ENCODE peak calls at places on chromosome 18, in six cellular contexts. T is neuronal stem cell, V is IMR-90, B is mesendoderm, N is H1, X is mesenchymal stem cell. Q is an unnamed sample.

GRCh38 chr18:62282188-62282629 is 42.9 kb upstream of the TNFRSF11A start:
- DNase-seq in T (no peak), N (no peak), B (no peak), X (no peak), V (peak), Q (no peak)

GRCh38 chr18:23131693-23132319 is 3.5 kb upstream of the CABLES1 start:
- DNase-seq in V (peak), N (no peak), B (peak), X (peak), T (peak), Q (peak)

GRCh38 chr18:57775937-57776336 is 27.2 kb downstream of the ATP8B1 start:
- DNase-seq in X (no peak), V (peak), B (no peak), N (no peak), T (no peak), Q (no peak)

GRCh38 chr18:36396190-36396589 is 98.7 kb downstream of the FHOD3 start:
- DNase-seq in V (no peak), X (no peak), N (no peak), T (no peak), B (no peak), Q (no peak)

GRCh38 chr18:3179430-3180089 is 40.2 kb downstream of the MYOM1 start:
- DNase-seq in N (no peak), B (peak), X (no peak), V (no peak), T (no peak), Q (no peak)

GRCh38 chr18:55300469-55301195 is 287.4 kb downstream of the TCF4 start:
- DNase-seq in X (no peak), B (peak), N (no peak), T (peak), V (peak), Q (no peak)

GRCh38 chr18:55452123-55452611 is 135.8 kb downstream of the TCF4 start:
- DNase-seq in T (no peak), N (no peak), X (no peak), V (no peak), B (no peak), Q (no peak)

GRCh38 chr18:57164401-57164800 is 17.5 kb downstream of the BOD1L2 start:
- DNase-seq in B (no peak), N (no peak), V (no peak), T (no peak), X (no peak), Q (no peak)

GRCh38 chr18:78073275-78073674 is 823.6 kb downstream of the GALR1 start:
- DNase-seq in V (no peak), X (no peak), N (no peak), B (peak), T (no peak), Q (no peak)

GRCh38 chr18:48902856-48903601 is 47.7 kb downstream of the SMAD7 start:
- DNase-seq in B (no peak), X (no peak), V (peak), T (no peak), N (no peak), Q (peak)

GRCh38 chr18:65623686-65624085 is 127.1 kb upstream of the CDH7 start:
- DNase-seq in V (no peak), B (no peak), X (no peak), T (no peak), N (no peak), Q (no peak)

GRCh38 chr18:43277164-43277600 is at the start of gene SYT4:
- DNase-seq in N (peak), V (peak), X (peak), T (peak), B (peak), Q (peak)

GRCh38 chr18:46950064-46950656 is 32.8 kb downstream of the KATNAL2 start:
- DNase-seq in T (no peak), V (no peak), N (no peak), X (peak), B (peak), Q (no peak)

GRCh38 chr18:79875931-79876461 is 75.5 kb downstream of the SLC66A2 start:
- DNase-seq in T (no peak), N (no peak), V (no peak), X (no peak), B (no peak), Q (no peak)

GRCh38 chr18:79581406-79581805 is 98.2 kb upstream of the CTDP1 start:
- DNase-seq in B (no peak), X (no peak), T (no peak), N (no peak), V (no peak), Q (peak)

GRCh38 chr18:80137137-80137536 is 28.1 kb downstream of the ADNP2 start:
- DNase-seq in T (no peak), N (no peak), V (no peak), B (no peak), X (no peak), Q (no peak)

GRCh38 chr18:72089432-72089831 is 454.7 kb downstream of the CBLN2 start:
- DNase-seq in N (no peak), T (no peak), B (no peak), X (no peak), V (no peak), Q (no peak)

GRCh38 chr18:79853303-79853992 is 55.7 kb downstream of the KCNG2 start:
- DNase-seq in V (no peak), X (no peak), T (no peak), N (no peak), B (no peak), Q (no peak)

GRCh38 chr18:61589053-61589723 is 256.0 kb downstream of the CDH20 start:
- DNase-seq in N (no peak), B (no peak), T (no peak), V (peak), X (no peak), Q (no peak)

GRCh38 chr18:73408434-73408833 is 540.6 kb upstream of the NETO1 start:
- DNase-seq in N (peak), B (peak), V (peak), T (no peak), X (peak), Q (peak)

GRCh38 chr18:6561029-6561861 is 146.5 kb upstream of the L3MBTL4 start:
- DNase-seq in V (peak), X (peak), N (no peak), B (peak), T (no peak), Q (no peak)

GRCh38 chr18:3873698-3874495 is 423.9 kb downstream of the TGIF1 start:
- DNase-seq in X (no peak), N (no peak), V (no peak), B (no peak), T (no peak), Q (no peak)

GRCh38 chr18:5052491-5052890 is 144.6 kb downstream of the AKAIN1 start:
- DNase-seq in N (no peak), T (no peak), V (no peak), X (no peak), B (no peak), Q (no peak)
- H2BK15ac ChIP-seq in N (no peak), T (no peak), V (no peak), X (no peak), B (no peak), Q (no peak)

GRCh38 chr18:70314383-70314782 is 25.5 kb downstream of the SOCS6 start:
- DNase-seq in B (no peak), V (no peak), X (no peak), N (no peak), T (no peak), Q (no peak)

GRCh38 chr18:70308555-70309294 is 19.9 kb downstream of the SOCS6 start:
- DNase-seq in V (no peak), N (no peak), X (no peak), B (no peak), T (no peak), Q (no peak)

GRCh38 chr18:70313640-70314039 is 24.8 kb downstream of the SOCS6 start:
- DNase-seq in X (no peak), N (no peak), T (no peak), V (no peak), B (no peak), Q (no peak)

DNA sequence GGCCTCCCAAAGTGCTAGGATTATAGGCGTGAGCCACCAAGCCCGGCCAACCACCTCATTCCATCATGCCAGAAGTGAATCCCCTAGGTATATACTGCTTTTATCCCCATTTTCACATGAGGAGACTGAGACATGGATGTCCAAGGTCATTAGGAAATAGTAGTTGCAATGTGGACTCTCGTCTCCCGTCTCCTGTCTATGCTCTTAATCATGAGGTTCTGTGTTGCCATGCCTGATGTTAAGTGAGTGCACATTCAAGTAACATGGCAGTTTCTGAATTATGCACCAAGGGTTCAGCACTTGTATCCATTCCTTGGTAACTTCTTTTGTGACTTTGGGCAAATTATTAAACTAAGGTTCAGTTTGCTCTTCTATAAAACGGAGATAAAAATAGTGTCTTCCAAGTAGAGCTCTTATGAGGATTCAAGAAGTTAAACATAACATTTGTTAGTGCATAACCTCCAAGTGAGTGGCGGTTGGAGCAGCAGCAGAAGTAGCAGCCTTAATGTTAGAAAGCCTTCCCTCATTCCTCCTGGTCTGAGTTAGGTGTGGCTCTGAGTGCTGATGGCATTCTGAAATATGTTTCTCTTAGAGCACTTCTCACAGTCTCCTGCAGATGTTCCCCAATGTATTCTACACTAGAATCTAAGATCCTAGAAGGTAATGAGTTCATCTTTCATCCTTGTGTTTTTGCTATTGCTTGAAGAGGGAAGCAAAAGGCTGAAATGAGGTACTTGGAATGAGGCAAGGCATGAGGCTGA is 21.9 kb downstream of the SOCS6 start:
- DNase-seq in T (no peak), B (no peak), N (no peak), X (no peak), V (no peak), Q (no peak)
- H3K4ac ChIP-seq in T (no peak), B (no peak), N (no peak), X (no peak), V (no peak), Q (no peak)

GRCh38 chr18:21991897-21992296 is 177.5 kb upstream of the GATA6 start:
- DNase-seq in T (no peak), X (no peak), B (peak), V (no peak), N (peak), Q (peak)

GRCh38 chr18:21996261-21996892 is 173.0 kb upstream of the GATA6 start:
- DNase-seq in V (no peak), T (no peak), X (no peak), N (no peak), B (no peak), Q (no peak)

GRCh38 chr18:21991081-21991534 is 178.3 kb upstream of the GATA6 start:
- DNase-seq in N (peak), B (peak), T (peak), X (no peak), V (no peak), Q (peak)
- H3K9ac ChIP-seq in N (no peak), B (peak), T (no peak), X (no peak), V (no peak), Q (no peak)

GRCh38 chr18:32029558-32029957 is 10.9 kb downstream of the RNF125 start:
- DNase-seq in T (no peak), B (no peak), X (no peak), V (no peak), N (no peak), Q (no peak)

GRCh38 chr18:32037616-32038015 is 19.0 kb downstream of the RNF125 start:
- DNase-seq in N (no peak), X (no peak), V (no peak), B (no peak), T (no peak), Q (no peak)

GRCh38 chr18:32036506-32037210 is 18.0 kb downstream of the RNF125 start:
- DNase-seq in V (no peak), T (no peak), B (no peak), X (no peak), N (no peak), Q (no peak)

DNA sequence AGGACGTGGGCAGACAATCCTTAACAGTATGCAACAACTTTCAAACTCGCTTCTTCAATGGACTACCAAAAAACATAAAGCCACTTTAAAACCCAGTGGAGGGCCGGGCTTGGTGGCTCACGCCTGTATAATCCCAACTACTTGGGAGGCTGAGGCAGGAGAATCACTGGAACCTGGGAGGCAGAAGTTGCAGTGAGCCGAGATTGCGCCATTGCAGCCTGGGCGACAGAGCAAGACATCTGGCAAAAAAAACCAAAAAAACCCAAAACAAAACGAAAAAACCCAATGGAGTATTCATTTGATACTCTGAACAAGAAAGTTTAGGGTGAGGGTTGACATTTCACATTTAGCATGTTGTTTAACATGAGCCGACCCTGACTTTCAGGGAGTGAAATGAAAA is 14.0 kb downstream of the RNF125 start:
- DNase-seq in N (no peak), B (no peak), T (no peak), X (no peak), V (no peak), Q (no peak)
- H2BK15ac ChIP-seq in N (no peak), B (no peak), T (no peak), X (no peak), V (no peak), Q (no peak)

GRCh38 chr18:9930299-9930884 is 16.6 kb downstream of the VAPA start:
- DNase-seq in T (no peak), B (no peak), N (no peak), X (no peak), V (no peak), Q (no peak)

GRCh38 chr18:9931146-9931545 is 17.3 kb downstream of the VAPA start:
- DNase-seq in X (no peak), T (no peak), V (no peak), N (no peak), B (no peak), Q (no peak)

GRCh38 chr18:9934274-9934673 is 20.5 kb downstream of the VAPA start:
- DNase-seq in V (no peak), N (no peak), X (no peak), T (no peak), B (no peak), Q (no peak)

GRCh38 chr18:9933865-9934264 is 20.0 kb downstream of the VAPA start:
- DNase-seq in B (no peak), X (no peak), N (no peak), T (no peak), V (no peak), Q (no peak)

GRCh38 chr18:9931679-9932078 is 17.9 kb downstream of the VAPA start:
- DNase-seq in T (no peak), V (no peak), B (no peak), X (no peak), N (no peak), Q (no peak)
- H3K4ac ChIP-seq in T (no peak), V (no peak), B (no peak), X (no peak), N (no peak), Q (no peak)

GRCh38 chr18:8607776-8608682 is 1.2 kb upstream of the RAB12 start:
- DNase-seq in X (peak), B (no peak), V (peak), N (no peak), T (no peak), Q (no peak)
- H3K9ac ChIP-seq in X (peak), B (peak), V (peak), N (no peak), T (no peak), Q (no peak)

DNA sequence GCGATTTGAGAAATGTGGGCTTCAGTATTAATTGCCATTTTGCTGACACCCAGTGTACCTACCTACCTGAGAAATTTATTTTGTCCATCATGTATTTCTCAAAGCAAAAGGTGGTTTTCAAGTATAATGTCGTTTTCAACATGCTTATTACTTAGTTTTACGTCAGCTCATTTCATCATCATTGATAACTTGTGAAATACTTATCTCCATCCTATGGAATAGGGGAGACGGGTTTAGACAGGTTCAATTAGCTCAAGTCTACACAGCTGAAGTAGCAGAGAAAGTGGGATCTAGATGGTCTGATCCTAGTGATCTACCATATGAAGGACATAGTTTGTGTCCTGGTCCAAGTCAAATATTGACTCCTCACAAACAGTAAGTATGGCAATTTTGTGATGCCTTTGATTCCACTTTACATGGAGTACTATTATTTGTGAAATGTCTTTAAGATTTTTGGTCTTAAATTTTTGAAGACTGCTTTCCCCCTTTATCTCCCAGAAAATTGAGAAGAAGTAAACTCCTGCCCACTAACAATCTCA is 45.1 kb downstream of the VAPA start:
- DNase-seq in X (no peak), B (no peak), V (no peak), T (no peak), N (no peak), Q (no peak)
- H2BK15ac ChIP-seq in X (no peak), B (no peak), V (no peak), T (no peak), N (no peak), Q (no peak)

DNA sequence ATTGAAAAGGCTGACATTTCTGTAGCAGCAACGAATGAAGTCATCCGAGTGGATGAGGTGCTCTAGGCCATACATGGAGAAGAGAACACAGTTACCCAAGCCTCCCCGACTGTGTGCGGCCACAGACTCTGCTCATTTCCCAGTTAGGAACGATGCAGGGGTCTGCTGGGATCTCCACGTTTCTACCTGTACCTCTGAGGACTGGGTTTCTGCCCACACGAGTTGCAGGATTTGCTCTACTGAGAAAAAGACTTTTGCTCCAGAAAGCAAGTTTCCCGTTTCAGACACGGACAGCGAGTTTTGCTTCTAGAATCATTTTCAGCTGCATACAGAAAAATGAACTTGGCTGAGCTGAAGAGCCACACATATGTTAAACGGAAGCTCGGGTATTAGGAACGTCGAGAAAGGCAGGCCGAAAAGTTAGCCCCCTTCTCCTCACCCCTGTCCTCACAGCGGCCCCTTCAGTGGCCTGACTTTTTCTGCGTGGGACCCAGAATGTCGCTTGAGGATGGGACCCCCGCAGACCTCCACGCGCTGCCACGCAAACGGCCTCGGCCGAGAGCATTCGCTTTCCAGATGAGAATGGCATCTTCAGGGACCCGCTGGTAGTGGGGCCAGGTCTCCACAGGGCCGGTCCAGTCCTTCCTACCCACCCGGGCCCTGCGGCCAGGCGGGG is 582 bp upstream of the RAB31 start:
- DNase-seq in T (no peak), V (peak), X (peak), B (peak), N (no peak), Q (no peak)
- H3K4ac ChIP-seq in T (no peak), V (peak), X (peak), B (peak), N (no peak), Q (no peak)

DNA sequence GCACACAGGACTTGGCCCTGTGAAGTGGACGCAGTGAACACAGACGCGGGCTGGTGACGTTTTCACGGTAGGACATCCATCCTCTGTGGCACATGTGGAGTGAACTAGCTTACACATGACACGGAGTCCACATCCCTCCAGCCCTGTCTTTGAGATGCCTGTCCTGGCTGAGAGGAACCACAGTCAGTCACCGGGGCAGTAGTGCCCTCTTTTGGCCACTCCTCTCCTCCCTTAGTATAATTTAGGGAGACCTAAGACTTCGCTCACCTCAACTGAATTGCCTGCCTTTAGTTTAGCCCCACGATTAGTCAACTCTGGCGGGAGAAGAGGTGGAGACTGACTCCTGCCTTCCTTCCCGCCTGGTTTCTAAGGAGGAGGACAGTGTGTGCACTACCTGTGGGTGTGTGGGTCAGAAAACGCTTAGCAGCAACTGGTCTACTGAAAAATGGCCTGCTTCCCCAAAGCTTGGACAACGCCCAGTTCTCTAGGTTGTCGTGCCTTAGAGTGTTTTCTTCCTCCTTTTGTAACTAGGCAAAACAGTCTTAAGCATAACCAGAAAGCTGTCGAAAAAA is 70.6 kb downstream of the MBP start:
- DNase-seq in T (no peak), B (peak), N (no peak), X (no peak), V (no peak), Q (peak)
- H3K9ac ChIP-seq in T (no peak), B (no peak), N (no peak), X (no peak), V (no peak), Q (no peak)

GRCh38 chr18:59101830-59102414 is 37.8 kb upstream of the SEC11C start:
- DNase-seq in V (no peak), T (no peak), N (no peak), B (no peak), X (no peak), Q (no peak)
- H2BK15ac ChIP-seq in V (no peak), T (no peak), N (no peak), B (no peak), X (no peak), Q (no peak)

Q was measured in H9.